ENCODE peak calls at places on chromosome 19, in eight cellular contexts. Y is heart right ventricle; F is amygdala; G is NCI-H69; M is fibroblast of lung; P is omental fat pad; A is HCEC 1CT; C is effector memory CD4-positive, alpha-beta T cell. Z is an unnamed sample.

GRCh38 chr19:33194884-33195710 is 967 bp downstream of the LRP3 start:
- DNase-seq in Y (no peak), F (no peak), G (peak), M (peak), P (no peak), A (no peak), C (no peak), Z (no peak)

GRCh38 chr19:50741179-50741933 is 18.2 kb downstream of the CLEC11A start:
- DNase-seq in Y (no peak), F (no peak), G (no peak), M (no peak), P (no peak), A (no peak), C (no peak), Z (no peak)

GRCh38 chr19:11361037-11361770 is 6.0 kb downstream of the PLPPR2 start:
- DNase-seq in Y (peak), F (no peak), G (peak), M (no peak), P (no peak), A (no peak), C (no peak), Z (no peak)

GRCh38 chr19:50949792-50950320 is 3.0 kb downstream of the KLK5 start:
- DNase-seq in Y (no peak), F (no peak), G (no peak), M (no peak), P (no peak), A (no peak), C (no peak), Z (no peak)

GRCh38 chr19:9000933-9001332 is 9.3 kb downstream of the MUC16 start:
- DNase-seq in Y (no peak), F (no peak), G (no peak), M (no peak), P (no peak), A (no peak), C (no peak), Z (no peak)

GRCh38 chr19:41957161-41957837 is 1.8 kb downstream of the RABAC1 start:
- DNase-seq in Y (no peak), F (no peak), G (no peak), M (no peak), P (no peak), A (no peak), C (no peak), Z (no peak)

GRCh38 chr19:35284153-35285140 is 2.1 kb downstream of the HAMP start:
- DNase-seq in Y (no peak), F (no peak), G (no peak), M (no peak), P (no peak), A (no peak), C (no peak), Z (no peak)

GRCh38 chr19:51079486-51080110 is 3.1 kb downstream of the KLK14 start:
- DNase-seq in Y (peak), F (peak), G (no peak), M (no peak), P (peak), A (no peak), C (no peak), Z (no peak)

GRCh38 chr19:19059018-19059836 is 4.6 kb upstream of the SLC25A42 start:
- DNase-seq in Y (no peak), F (no peak), G (no peak), M (no peak), P (no peak), A (no peak), C (no peak), Z (no peak)

GRCh38 chr19:28026636-28027035 is 1186.3 kb downstream of the UQCRFS1 start:
- DNase-seq in Y (no peak), F (no peak), G (no peak), M (peak), P (no peak), A (no peak), C (no peak), Z (no peak)

GRCh38 chr19:17950310-17951150 is 16.4 kb upstream of the KCNN1 start:
- DNase-seq in Y (no peak), F (no peak), G (peak), M (no peak), P (no peak), A (no peak), C (peak), Z (no peak)

GRCh38 chr19:49442793-49443365 is 1.6 kb upstream of the SLC17A7 start:
- DNase-seq in Y (peak), F (peak), G (peak), M (peak), P (peak), A (peak), C (peak), Z (no peak)

GRCh38 chr19:6712692-6713670 is 7.5 kb downstream of the C3 start:
- DNase-seq in Y (no peak), F (no peak), G (no peak), M (no peak), P (no peak), A (no peak), C (no peak), Z (no peak)

GRCh38 chr19:19587776-19588175 is 30.7 kb downstream of the PBX4 start:
- DNase-seq in Y (no peak), F (peak), G (peak), M (no peak), P (no peak), A (no peak), C (no peak), Z (no peak)

GRCh38 chr19:4807188-4807587 is 15.7 kb downstream of the FEM1A start:
- DNase-seq in Y (no peak), F (no peak), G (no peak), M (no peak), P (no peak), A (no peak), C (no peak), Z (peak)

GRCh38 chr19:18112989-18113478 is 15.5 kb downstream of the MAST3 start:
- DNase-seq in Y (peak), F (peak), G (peak), M (peak), P (peak), A (peak), C (peak), Z (peak)

GRCh38 chr19:51323481-51323891 is 12.0 kb downstream of the IGLON5 start:
- DNase-seq in Y (no peak), F (no peak), G (no peak), M (no peak), P (no peak), A (no peak), C (no peak), Z (no peak)

GRCh38 chr19:883661-884211 is 9.3 kb downstream of the MED16 start:
- DNase-seq in Y (no peak), F (no peak), G (peak), M (no peak), P (no peak), A (no peak), C (no peak), Z (no peak)

GRCh38 chr19:41230067-41230857 is 11.2 kb downstream of the AXL start:
- DNase-seq in Y (no peak), F (no peak), G (no peak), M (no peak), P (no peak), A (no peak), C (no peak), Z (no peak)

GRCh38 chr19:33473644-33474305 is 47.8 kb downstream of the PEPD start:
- DNase-seq in Y (no peak), F (no peak), G (no peak), M (peak), P (no peak), A (peak), C (no peak), Z (no peak)

GRCh38 chr19:18157465-18158063 is 4.6 kb downstream of the PIK3R2 start:
- DNase-seq in Y (no peak), F (peak), G (peak), M (no peak), P (no peak), A (no peak), C (no peak), Z (peak)

Z was measured in globus pallidus.